ENCODE peak calls at places on chromosomes 5 and 9, in seven cellular contexts. One of them, this sample, is unnamed.

GRCh38 chr5:81922790-81923398 is 48.9 kb upstream of the ATG10 start:
- DNase-seq in OCI-LY7: no peak
- DNase-seq in OCI-M1: peak; percentile 39
- DNase-seq in NCI-H1092 treated with DMSO at 0.1 percent for 48 hours: peak; percentile 38
- DNase-seq in fibroblast of the aortic adventitia: no peak
- DNase-seq in DMS153: no peak
- DNase-seq in CD4-positive, alpha-beta T cell: no peak
- DNase-seq in this sample: no peak

GRCh38 chr9:70531286-70531685 is 116.8 kb upstream of the KLF9 start:
- DNase-seq in OCI-LY7: no peak
- DNase-seq in OCI-M1: no peak
- DNase-seq in NCI-H1092 treated with DMSO at 0.1 percent for 48 hours: no peak
- DNase-seq in fibroblast of the aortic adventitia: peak; percentile 41
- DNase-seq in DMS153: no peak
- DNase-seq in CD4-positive, alpha-beta T cell: no peak
- DNase-seq in this sample: no peak

GRCh38 chr5:69414885-69415583 is at the start of gene MARVELD2:
- DNase-seq in OCI-LY7: no peak
- DNase-seq in OCI-M1: no peak
- DNase-seq in NCI-H1092 treated with DMSO at 0.1 percent for 48 hours: peak; percentile 25
- DNase-seq in fibroblast of the aortic adventitia: no peak
- DNase-seq in DMS153: peak; percentile 67
- DNase-seq in CD4-positive, alpha-beta T cell: peak; percentile 9
- DNase-seq in this sample: no peak

GRCh38 chr5:145557345-145557744 is 277.8 kb downstream of the PRELID2 start:
- DNase-seq in OCI-LY7: no peak
- DNase-seq in OCI-M1: no peak
- DNase-seq in NCI-H1092 treated with DMSO at 0.1 percent for 48 hours: no peak
- DNase-seq in fibroblast of the aortic adventitia: no peak
- DNase-seq in DMS153: no peak
- DNase-seq in CD4-positive, alpha-beta T cell: no peak
- DNase-seq in this sample: no peak

GRCh38 chr9:117723986-117724654 is 19.9 kb downstream of the TLR4 start:
- DNase-seq in OCI-LY7: no peak
- DNase-seq in OCI-M1: peak; percentile 39
- DNase-seq in NCI-H1092 treated with DMSO at 0.1 percent for 48 hours: no peak
- DNase-seq in fibroblast of the aortic adventitia: no peak
- DNase-seq in DMS153: no peak
- DNase-seq in CD4-positive, alpha-beta T cell: no peak
- DNase-seq in this sample: no peak

GRCh38 chr5:169970911-169971436 is 9.3 kb downstream of the INSYN2B start:
- DNase-seq in OCI-LY7: no peak
- DNase-seq in OCI-M1: no peak
- DNase-seq in NCI-H1092 treated with DMSO at 0.1 percent for 48 hours: no peak
- DNase-seq in fibroblast of the aortic adventitia: peak; percentile 78
- DNase-seq in DMS153: no peak
- DNase-seq in CD4-positive, alpha-beta T cell: no peak
- DNase-seq in this sample: no peak

GRCh38 chr5:91690921-91691320 is 307.8 kb upstream of the ARRDC3 start:
- DNase-seq in OCI-LY7: no peak
- DNase-seq in OCI-M1: no peak
- DNase-seq in NCI-H1092 treated with DMSO at 0.1 percent for 48 hours: no peak
- DNase-seq in fibroblast of the aortic adventitia: no peak
- DNase-seq in DMS153: no peak
- DNase-seq in CD4-positive, alpha-beta T cell: no peak
- DNase-seq in this sample: no peak

GRCh38 chr5:9337908-9338307 is 208.0 kb downstream of the SEMA5A start:
- DNase-seq in OCI-LY7: no peak
- DNase-seq in OCI-M1: no peak
- DNase-seq in NCI-H1092 treated with DMSO at 0.1 percent for 48 hours: no peak
- DNase-seq in fibroblast of the aortic adventitia: peak; percentile 84
- DNase-seq in DMS153: no peak
- DNase-seq in CD4-positive, alpha-beta T cell: no peak
- DNase-seq in this sample: no peak

GRCh38 chr9:91732187-91733005 is 217.6 kb downstream of the ROR2 start:
- DNase-seq in OCI-LY7: no peak
- DNase-seq in OCI-M1: no peak
- DNase-seq in NCI-H1092 treated with DMSO at 0.1 percent for 48 hours: no peak
- DNase-seq in fibroblast of the aortic adventitia: no peak
- DNase-seq in DMS153: no peak
- DNase-seq in CD4-positive, alpha-beta T cell: no peak
- DNase-seq in this sample: no peak

GRCh38 chr5:158736134-158736533 is 363.6 kb downstream of the EBF1 start:
- DNase-seq in OCI-LY7: no peak
- DNase-seq in OCI-M1: no peak
- DNase-seq in NCI-H1092 treated with DMSO at 0.1 percent for 48 hours: no peak
- DNase-seq in fibroblast of the aortic adventitia: no peak
- DNase-seq in DMS153: no peak
- DNase-seq in CD4-positive, alpha-beta T cell: no peak
- DNase-seq in this sample: no peak

GRCh38 chr5:104189031-104189430 is 626.4 kb upstream of the NUDT12 start:
- DNase-seq in OCI-LY7: no peak
- DNase-seq in OCI-M1: no peak
- DNase-seq in NCI-H1092 treated with DMSO at 0.1 percent for 48 hours: no peak
- DNase-seq in fibroblast of the aortic adventitia: peak; percentile 78
- DNase-seq in DMS153: no peak
- DNase-seq in CD4-positive, alpha-beta T cell: no peak
- DNase-seq in this sample: no peak

GRCh38 chr9:34675048-34675714 is 12.7 kb upstream of the CCL27 start:
- DNase-seq in OCI-LY7: peak; percentile 69
- DNase-seq in OCI-M1: peak; percentile 90
- DNase-seq in NCI-H1092 treated with DMSO at 0.1 percent for 48 hours: peak; percentile 92
- DNase-seq in fibroblast of the aortic adventitia: peak; percentile 73
- DNase-seq in DMS153: peak; percentile 6
- DNase-seq in CD4-positive, alpha-beta T cell: peak; percentile 47
- DNase-seq in this sample: peak; percentile 49

GRCh38 chr5:96756985-96757384 is 50.8 kb downstream of the ERAP1 start:
- DNase-seq in OCI-LY7: no peak
- DNase-seq in OCI-M1: no peak
- DNase-seq in NCI-H1092 treated with DMSO at 0.1 percent for 48 hours: no peak
- DNase-seq in fibroblast of the aortic adventitia: no peak
- DNase-seq in DMS153: no peak
- DNase-seq in CD4-positive, alpha-beta T cell: no peak
- DNase-seq in this sample: no peak

GRCh38 chr9:94907246-94907936 is 180.9 kb downstream of the AOPEP start:
- DNase-seq in OCI-LY7: no peak
- DNase-seq in OCI-M1: no peak
- DNase-seq in NCI-H1092 treated with DMSO at 0.1 percent for 48 hours: no peak
- DNase-seq in fibroblast of the aortic adventitia: no peak
- DNase-seq in DMS153: no peak
- DNase-seq in CD4-positive, alpha-beta T cell: no peak
- DNase-seq in this sample: no peak

This sample was measured in NK-92 treated with Interleukin-12 subunit alpha and Interleukin-12 subunit beta, amount 100 ng/mL, for 24 hours.